ENCODE peak calls at places on chromosomes 16 and 17, in nine cellular contexts. One of them, this sample, is unnamed.

GRCh38 chr16:88003316-88003715 is 52.1 kb downstream of the BANP start:
- DNase-seq in body of pancreas: no peak
- DNase-seq in pancreas: no peak
- DNase-seq in breast epithelium: no peak
- DNase-seq in mesendoderm: no peak
- DNase-seq in SK-N-SH: no peak
- DNase-seq in cardiac muscle cell: no peak
- DNase-seq in A549: no peak
- DNase-seq in IMR-90: no peak
- DNase-seq in this sample: no peak

GRCh38 chr17:16379654-16380053 is 1.2 kb upstream of the UBB start:
- DNase-seq in pancreas: no peak
- DNase-seq in mesendoderm: peak; percentile 53
- DNase-seq in A549: no peak
- DNase-seq in breast epithelium: no peak
- DNase-seq in IMR-90: no peak
- DNase-seq in SK-N-SH: no peak
- DNase-seq in cardiac muscle cell: no peak
- DNase-seq in body of pancreas: no peak
- DNase-seq in this sample: no peak

GRCh38 chr17:59349178-59349577 is 17.7 kb downstream of the YPEL2 start:
- DNase-seq in body of pancreas: no peak
- DNase-seq in A549: no peak
- DNase-seq in IMR-90: no peak
- DNase-seq in mesendoderm: no peak
- DNase-seq in pancreas: no peak
- DNase-seq in cardiac muscle cell: no peak
- DNase-seq in SK-N-SH: no peak
- DNase-seq in breast epithelium: no peak
- DNase-seq in this sample: no peak

GRCh38 chr16:85231959-85232358 is 119.7 kb upstream of the CIBAR2 start:
- DNase-seq in breast epithelium: no peak
- DNase-seq in cardiac muscle cell: peak; percentile 61
- DNase-seq in IMR-90: no peak
- DNase-seq in body of pancreas: no peak
- DNase-seq in mesendoderm: no peak
- DNase-seq in SK-N-SH: no peak
- DNase-seq in pancreas: no peak
- DNase-seq in A549: no peak
- DNase-seq in this sample: no peak

GRCh38 chr17:30788918-30789317 is 35.6 kb downstream of the CRLF3 start:
- DNase-seq in IMR-90: peak; percentile 41
- DNase-seq in SK-N-SH: no peak
- DNase-seq in cardiac muscle cell: no peak
- DNase-seq in A549: no peak
- DNase-seq in body of pancreas: no peak
- DNase-seq in pancreas: no peak
- DNase-seq in breast epithelium: no peak
- DNase-seq in mesendoderm: peak; percentile 15
- DNase-seq in this sample: peak; percentile 31

GRCh38 chr17:40314557-40314953 is 5.6 kb downstream of the RARA start:
- DNase-seq in A549: peak; percentile 98
- DNase-seq in mesendoderm: no peak
- DNase-seq in SK-N-SH: peak; percentile 60
- DNase-seq in cardiac muscle cell: peak; percentile 81
- DNase-seq in breast epithelium: peak; percentile 98
- DNase-seq in pancreas: peak; percentile 95
- DNase-seq in body of pancreas: peak; percentile 99
- DNase-seq in IMR-90: peak; percentile 91
- DNase-seq in this sample: peak; percentile 99

GRCh38 chr16:876523-877241 is 76.1 kb upstream of the GNG13 start:
- DNase-seq in breast epithelium: no peak
- DNase-seq in A549: no peak
- DNase-seq in body of pancreas: no peak
- DNase-seq in SK-N-SH: no peak
- DNase-seq in mesendoderm: no peak
- DNase-seq in cardiac muscle cell: no peak
- DNase-seq in IMR-90: no peak
- DNase-seq in pancreas: no peak
- DNase-seq in this sample: no peak

GRCh38 chr17:76657505-76658386 is 14.2 kb upstream of the ST6GALNAC1 start:
- DNase-seq in breast epithelium: no peak
- DNase-seq in cardiac muscle cell: no peak
- DNase-seq in IMR-90: no peak
- DNase-seq in mesendoderm: no peak
- DNase-seq in SK-N-SH: no peak
- DNase-seq in A549: no peak
- DNase-seq in pancreas: no peak
- DNase-seq in body of pancreas: no peak
- DNase-seq in this sample: no peak

GRCh38 chr17:9306086-9306485 is 269.5 kb downstream of the STX8 start:
- DNase-seq in body of pancreas: no peak
- DNase-seq in A549: peak; percentile 22
- DNase-seq in pancreas: no peak
- DNase-seq in breast epithelium: no peak
- DNase-seq in IMR-90: peak; percentile 24
- DNase-seq in SK-N-SH: no peak
- DNase-seq in cardiac muscle cell: no peak
- DNase-seq in mesendoderm: peak; percentile 45
- DNase-seq in this sample: no peak

GRCh38 chr17:48562934-48563333 is 15.2 kb downstream of the HOXB4 start:
- DNase-seq in pancreas: no peak
- DNase-seq in breast epithelium: no peak
- DNase-seq in mesendoderm: no peak
- DNase-seq in cardiac muscle cell: no peak
- DNase-seq in SK-N-SH: no peak
- DNase-seq in IMR-90: no peak
- DNase-seq in A549: no peak
- DNase-seq in body of pancreas: no peak
- DNase-seq in this sample: no peak

GRCh38 chr16:797120-797420 is 3.5 kb downstream of the GNG13 start:
- DNase-seq in A549: peak; percentile 55
- DNase-seq in pancreas: no peak
- DNase-seq in mesendoderm: peak; percentile 70
- DNase-seq in SK-N-SH: no peak
- DNase-seq in cardiac muscle cell: no peak
- DNase-seq in breast epithelium: no peak
- DNase-seq in IMR-90: no peak
- DNase-seq in body of pancreas: no peak
- DNase-seq in this sample: no peak

GRCh38 chr16:10121496-10121895 is 60.7 kb downstream of the GRIN2A start:
- DNase-seq in breast epithelium: no peak
- DNase-seq in cardiac muscle cell: no peak
- DNase-seq in SK-N-SH: no peak
- DNase-seq in body of pancreas: no peak
- DNase-seq in mesendoderm: peak; percentile 41
- DNase-seq in pancreas: no peak
- DNase-seq in A549: no peak
- DNase-seq in IMR-90: peak; percentile 5
- DNase-seq in this sample: no peak

GRCh38 chr17:16936536-16937310 is 35.2 kb downstream of the TNFRSF13B start:
- DNase-seq in A549: no peak
- DNase-seq in mesendoderm: no peak
- DNase-seq in cardiac muscle cell: no peak
- DNase-seq in pancreas: no peak
- DNase-seq in SK-N-SH: no peak
- DNase-seq in IMR-90: no peak
- DNase-seq in breast epithelium: peak; percentile 1
- DNase-seq in body of pancreas: no peak
- DNase-seq in this sample: no peak

GRCh38 chr17:17421346-17422216 is 55.2 kb upstream of the MED9 start:
- DNase-seq in A549: no peak
- DNase-seq in SK-N-SH: no peak
- DNase-seq in IMR-90: no peak
- DNase-seq in body of pancreas: no peak
- DNase-seq in mesendoderm: no peak
- DNase-seq in pancreas: no peak
- DNase-seq in breast epithelium: no peak
- DNase-seq in cardiac muscle cell: no peak
- DNase-seq in this sample: no peak

GRCh38 chr17:66654341-66654740 is 180.6 kb upstream of the CACNG5 start:
- DNase-seq in breast epithelium: no peak
- DNase-seq in SK-N-SH: no peak
- DNase-seq in cardiac muscle cell: peak; percentile 63
- DNase-seq in pancreas: no peak
- DNase-seq in body of pancreas: no peak
- DNase-seq in A549: no peak
- DNase-seq in mesendoderm: no peak
- DNase-seq in IMR-90: peak; percentile 81
- DNase-seq in this sample: no peak

GRCh38 chr17:45241315-45242011 is 19.8 kb downstream of the FMNL1 start:
- DNase-seq in IMR-90: no peak
- DNase-seq in A549: no peak
- DNase-seq in breast epithelium: no peak
- DNase-seq in body of pancreas: peak; percentile 59
- DNase-seq in cardiac muscle cell: no peak
- DNase-seq in pancreas: peak; percentile 66
- DNase-seq in SK-N-SH: peak; percentile 88
- DNase-seq in mesendoderm: peak; percentile 36
- DNase-seq in this sample: no peak
- H3K4me3 ChIP-seq in IMR-90: no peak overlapping the region
- H3K4me3 ChIP-seq in A549: no peak overlapping the region
- H3K4me3 ChIP-seq in breast epithelium: peak overlapping the region; percentile 62
- H3K4me3 ChIP-seq in body of pancreas: no peak overlapping the region
- H3K4me3 ChIP-seq in cardiac muscle cell: peak overlapping the region; percentile 43
- H3K4me3 ChIP-seq in pancreas: no peak overlapping the region
- H3K4me3 ChIP-seq in SK-N-SH: peak overlapping the region; percentile 57
- H3K4me3 ChIP-seq in mesendoderm: no peak overlapping the region
- H3K4me3 ChIP-seq in this sample: no peak overlapping the region

GRCh38 chr17:28053725-28054124 is 11.2 kb downstream of the NLK start:
- DNase-seq in mesendoderm: no peak
- DNase-seq in SK-N-SH: no peak
- DNase-seq in cardiac muscle cell: no peak
- DNase-seq in body of pancreas: no peak
- DNase-seq in breast epithelium: no peak
- DNase-seq in IMR-90: no peak
- DNase-seq in A549: no peak
- DNase-seq in pancreas: no peak
- DNase-seq in this sample: no peak
- H3K4me1 ChIP-seq in mesendoderm: peaks cover 6% of the 10 kb centered on the region
- H3K4me1 ChIP-seq in SK-N-SH: peaks cover 13% of the 10 kb centered on the region
- H3K4me1 ChIP-seq in cardiac muscle cell: peaks cover 28% of the 10 kb centered on the region
- H3K4me1 ChIP-seq in body of pancreas: peaks cover 86% of the 10 kb centered on the region
- H3K4me1 ChIP-seq in breast epithelium: no peaks in the 10 kb centered on the region
- H3K4me1 ChIP-seq in IMR-90: peaks cover 11% of the 10 kb centered on the region
- H3K4me1 ChIP-seq in A549: peaks cover 29% of the 10 kb centered on the region
- H3K4me1 ChIP-seq in pancreas: peaks cover 67% of the 10 kb centered on the region
- H3K4me1 ChIP-seq in this sample: peaks cover 31% of the 10 kb centered on the region

DNA sequence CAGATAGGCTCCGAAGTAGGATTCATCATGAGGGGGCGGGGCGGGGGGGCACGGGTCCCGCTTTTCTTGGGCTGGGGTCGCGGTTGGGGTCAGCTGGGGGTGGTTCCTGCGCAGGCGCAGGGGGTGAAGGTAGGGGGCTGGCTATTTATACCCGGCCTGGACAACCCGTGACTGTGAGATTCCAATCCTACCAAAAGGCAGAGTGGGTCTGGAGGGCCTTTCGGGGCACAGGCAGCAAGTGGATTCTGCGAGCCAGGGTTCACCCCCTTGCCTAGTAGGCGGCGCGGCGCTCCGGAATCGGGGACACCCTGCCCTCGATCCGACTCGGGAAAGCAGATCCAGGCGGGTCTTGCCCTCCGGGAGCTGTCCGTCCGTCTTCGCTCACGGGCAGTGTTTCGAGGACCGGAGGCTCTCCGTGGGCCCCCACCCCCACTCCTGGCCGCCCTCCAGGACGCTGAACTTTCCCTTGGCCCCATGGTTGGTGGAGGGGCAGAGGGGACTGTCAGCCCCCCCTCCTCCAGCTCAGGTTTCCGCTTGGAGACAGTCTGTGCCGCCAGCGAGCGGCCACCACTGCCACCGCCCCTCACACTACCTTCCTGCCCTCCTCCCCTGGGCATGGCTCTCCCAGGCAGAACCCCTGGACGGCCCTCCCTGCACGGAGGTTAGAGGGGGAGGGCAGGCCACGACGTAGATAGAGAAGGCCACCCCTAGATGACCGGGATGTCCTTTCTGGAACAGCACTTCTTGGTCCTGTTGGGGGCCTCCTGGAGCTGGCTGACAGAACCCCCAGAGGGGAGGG is 634 bp downstream of the SLC2A4 start:
- DNase-seq in breast epithelium: no peak
- DNase-seq in pancreas: peak; percentile 63
- DNase-seq in cardiac muscle cell: no peak
- DNase-seq in A549: no peak
- DNase-seq in mesendoderm: no peak
- DNase-seq in IMR-90: no peak
- DNase-seq in body of pancreas: peak; percentile 31
- DNase-seq in SK-N-SH: peak; percentile 71
- DNase-seq in this sample: no peak
- H3K27ac ChIP-seq in breast epithelium: peak overlapping the region; percentile 80
- H3K27ac ChIP-seq in pancreas: no peak overlapping the region
- H3K27ac ChIP-seq in cardiac muscle cell: peak overlapping the region; percentile 99
- H3K27ac ChIP-seq in A549: peak overlapping the region; percentile 40
- H3K27ac ChIP-seq in mesendoderm: no peak overlapping the region
- H3K27ac ChIP-seq in IMR-90: no peak overlapping the region
- H3K27ac ChIP-seq in body of pancreas: peak overlapping the region; percentile 27
- H3K27ac ChIP-seq in SK-N-SH: no peak overlapping the region
- H3K27ac ChIP-seq in this sample: no peak overlapping the region

DNA sequence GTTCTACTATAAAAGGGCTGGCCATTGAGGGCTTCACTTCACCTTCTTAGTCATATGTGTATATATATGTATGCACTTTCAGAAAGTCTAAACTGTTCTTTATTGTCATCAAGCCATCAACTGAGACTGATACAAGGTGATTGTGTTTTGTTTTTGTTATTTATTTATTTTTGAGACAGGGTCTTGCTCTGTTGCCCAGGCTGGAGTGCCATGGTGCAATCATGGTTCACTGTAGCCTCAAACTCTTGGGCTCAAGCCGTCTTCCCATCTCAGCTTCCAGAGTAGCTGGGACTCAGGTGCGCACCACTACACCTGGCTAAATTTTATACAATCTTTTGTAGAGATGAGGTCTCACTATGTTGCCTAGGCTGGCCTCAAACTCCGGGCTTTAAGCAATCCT is 5.6 kb downstream of the ZNRF1 start:
- DNase-seq in breast epithelium: no peak
- DNase-seq in SK-N-SH: no peak
- DNase-seq in body of pancreas: no peak
- DNase-seq in pancreas: no peak
- DNase-seq in A549: no peak
- DNase-seq in mesendoderm: no peak
- DNase-seq in cardiac muscle cell: no peak
- DNase-seq in IMR-90: no peak
- DNase-seq in this sample: no peak
- H3K4me3 ChIP-seq in breast epithelium: no peak overlapping the region
- H3K4me3 ChIP-seq in SK-N-SH: no peak overlapping the region
- H3K4me3 ChIP-seq in body of pancreas: no peak overlapping the region
- H3K4me3 ChIP-seq in pancreas: no peak overlapping the region
- H3K4me3 ChIP-seq in A549: no peak overlapping the region
- H3K4me3 ChIP-seq in mesendoderm: no peak overlapping the region
- H3K4me3 ChIP-seq in cardiac muscle cell: no peak overlapping the region
- H3K4me3 ChIP-seq in IMR-90: no peak overlapping the region
- H3K4me3 ChIP-seq in this sample: no peak overlapping the region

This sample was measured in SJSA1.